ENCODE peak calls at places on chromosomes 16 and 17, in five cellular contexts. One of them, this sample, is unnamed.

GRCh38 chr17:83058478-83059167 is 20.8 kb upstream of the METRNL start:
- DNase-seq in breast epithelium: no peak
- DNase-seq in CD8-positive, alpha-beta T cell: peak; percentile 0
- DNase-seq in cardiac muscle cell: no peak
- DNase-seq in transverse colon: no peak
- DNase-seq in this sample: no peak

GRCh38 chr17:75334723-75335122 is 45.5 kb upstream of the SLC25A19 start:
- DNase-seq in transverse colon: no peak
- DNase-seq in CD8-positive, alpha-beta T cell: no peak
- DNase-seq in cardiac muscle cell: no peak
- DNase-seq in breast epithelium: no peak
- DNase-seq in this sample: no peak

GRCh38 chr17:7929158-7930029 is at the start of gene KCNAB3:
- DNase-seq in breast epithelium: peak; percentile 64
- DNase-seq in CD8-positive, alpha-beta T cell: peak; percentile 49
- DNase-seq in transverse colon: peak; percentile 42
- DNase-seq in cardiac muscle cell: peak; percentile 86
- DNase-seq in this sample: no peak

GRCh38 chr17:12622726-12623125 is 43.0 kb upstream of the MYOCD start:
- DNase-seq in breast epithelium: no peak
- DNase-seq in CD8-positive, alpha-beta T cell: no peak
- DNase-seq in cardiac muscle cell: no peak
- DNase-seq in transverse colon: no peak
- DNase-seq in this sample: no peak

GRCh38 chr17:15384142-15384803 is 42.9 kb upstream of the TEKT3 start:
- DNase-seq in cardiac muscle cell: no peak
- DNase-seq in transverse colon: peak; percentile 28
- DNase-seq in CD8-positive, alpha-beta T cell: no peak
- DNase-seq in breast epithelium: no peak
- DNase-seq in this sample: no peak

GRCh38 chr16:82658796-82659195 is 32.0 kb downstream of the CDH13 start:
- DNase-seq in cardiac muscle cell: no peak
- DNase-seq in CD8-positive, alpha-beta T cell: no peak
- DNase-seq in breast epithelium: no peak
- DNase-seq in transverse colon: no peak
- DNase-seq in this sample: no peak

GRCh38 chr17:8162997-8163977 is 539 bp upstream of the VAMP2 start:
- DNase-seq in transverse colon: peak; percentile 45
- DNase-seq in CD8-positive, alpha-beta T cell: peak; percentile 20
- DNase-seq in cardiac muscle cell: peak; percentile 32
- DNase-seq in breast epithelium: no peak
- DNase-seq in this sample: no peak

GRCh38 chr17:73316919-73317505 is 5.2 kb upstream of the CDC42EP4 start:
- DNase-seq in transverse colon: no peak
- DNase-seq in CD8-positive, alpha-beta T cell: no peak
- DNase-seq in breast epithelium: no peak
- DNase-seq in cardiac muscle cell: no peak
- DNase-seq in this sample: no peak

GRCh38 chr17:78305801-78306200 is 54.1 kb downstream of the SOCS3 start:
- DNase-seq in transverse colon: no peak
- DNase-seq in cardiac muscle cell: no peak
- DNase-seq in CD8-positive, alpha-beta T cell: no peak
- DNase-seq in breast epithelium: no peak
- DNase-seq in this sample: no peak

GRCh38 chr16:58843675-58844074 is 109.6 kb upstream of the GOT2 start:
- DNase-seq in cardiac muscle cell: peak; percentile 35
- DNase-seq in CD8-positive, alpha-beta T cell: no peak
- DNase-seq in breast epithelium: no peak
- DNase-seq in transverse colon: no peak
- DNase-seq in this sample: no peak

GRCh38 chr16:69823831-69824563 is 61.9 kb downstream of the WWP2 start:
- DNase-seq in CD8-positive, alpha-beta T cell: no peak
- DNase-seq in breast epithelium: no peak
- DNase-seq in transverse colon: peak; percentile 26
- DNase-seq in cardiac muscle cell: no peak
- DNase-seq in this sample: no peak

GRCh38 chr16:1530883-1531637 is 2.4 kb upstream of the TMEM204 start:
- DNase-seq in breast epithelium: peak; percentile 44
- DNase-seq in cardiac muscle cell: no peak
- DNase-seq in CD8-positive, alpha-beta T cell: no peak
- DNase-seq in transverse colon: peak; percentile 32
- DNase-seq in this sample: peak; percentile 93

GRCh38 chr16:89061590-89062380 is 31.9 kb upstream of the ACSF3 start:
- DNase-seq in transverse colon: no peak
- DNase-seq in CD8-positive, alpha-beta T cell: no peak
- DNase-seq in cardiac muscle cell: no peak
- DNase-seq in breast epithelium: no peak
- DNase-seq in this sample: no peak

GRCh38 chr16:81625544-81626152 is 153.4 kb upstream of the PLCG2 start:
- DNase-seq in cardiac muscle cell: no peak
- DNase-seq in breast epithelium: peak; percentile 69
- DNase-seq in transverse colon: peak; percentile 35
- DNase-seq in CD8-positive, alpha-beta T cell: no peak
- DNase-seq in this sample: no peak

GRCh38 chr17:15663691-15664090 is 20.4 kb downstream of the TRIM16 start:
- DNase-seq in breast epithelium: no peak
- DNase-seq in transverse colon: no peak
- DNase-seq in CD8-positive, alpha-beta T cell: no peak
- DNase-seq in cardiac muscle cell: no peak
- DNase-seq in this sample: no peak

GRCh38 chr17:57915532-57915931 is 39.7 kb downstream of the CUEDC1 start:
- DNase-seq in cardiac muscle cell: peak; percentile 38
- DNase-seq in breast epithelium: no peak
- DNase-seq in transverse colon: no peak
- DNase-seq in CD8-positive, alpha-beta T cell: no peak
- DNase-seq in this sample: no peak

GRCh38 chr16:28491080-28491969 is 549 bp downstream of the CLN3 start:
- DNase-seq in CD8-positive, alpha-beta T cell: no peak
- DNase-seq in cardiac muscle cell: peak; percentile 52
- DNase-seq in breast epithelium: peak; percentile 40
- DNase-seq in transverse colon: peak; percentile 53
- DNase-seq in this sample: no peak

GRCh38 chr17:27475070-27475673 is 18.9 kb downstream of the KSR1 start:
- DNase-seq in transverse colon: no peak
- DNase-seq in breast epithelium: no peak
- DNase-seq in CD8-positive, alpha-beta T cell: no peak
- DNase-seq in cardiac muscle cell: no peak
- DNase-seq in this sample: no peak
- H3K4me3 ChIP-seq in transverse colon: no peak overlapping the region
- H3K4me3 ChIP-seq in breast epithelium: no peak overlapping the region
- H3K4me3 ChIP-seq in CD8-positive, alpha-beta T cell: no peak overlapping the region
- H3K4me3 ChIP-seq in cardiac muscle cell: no peak overlapping the region
- H3K4me3 ChIP-seq in this sample: no peak overlapping the region

GRCh38 chr16:17983114-17983513 is 353.4 kb downstream of the NPIPA8 start:
- DNase-seq in transverse colon: no peak
- DNase-seq in CD8-positive, alpha-beta T cell: no peak
- DNase-seq in cardiac muscle cell: no peak
- DNase-seq in breast epithelium: no peak
- DNase-seq in this sample: no peak
- TF ChIP-seq CTCF in transverse colon: no peak
- TF ChIP-seq CTCF in CD8-positive, alpha-beta T cell: no peak
- TF ChIP-seq CTCF in cardiac muscle cell: no peak
- TF ChIP-seq CTCF in breast epithelium: no peak
- TF ChIP-seq CTCF in this sample: no peak

DNA sequence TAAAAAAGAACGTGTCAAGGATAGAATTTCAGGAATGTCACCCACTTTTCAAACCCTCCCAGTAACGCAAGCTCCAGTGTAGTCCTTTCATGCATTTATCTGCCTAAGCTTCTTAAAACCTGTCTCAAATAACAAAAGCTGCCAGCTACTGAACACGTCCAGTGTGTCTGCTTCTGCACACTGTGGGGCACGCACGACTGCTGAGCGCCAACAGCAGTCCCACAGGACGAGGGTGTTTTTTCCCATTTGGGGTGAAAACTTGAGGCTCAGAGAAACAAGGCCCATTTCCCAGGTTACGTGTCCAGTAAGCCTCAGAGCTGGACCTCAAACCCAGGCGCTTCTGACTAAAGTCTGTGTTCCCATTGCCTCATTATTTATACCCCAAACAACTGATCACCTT is 17.2 kb downstream of the NTAN1 start:
- DNase-seq in cardiac muscle cell: no peak
- DNase-seq in CD8-positive, alpha-beta T cell: no peak
- DNase-seq in breast epithelium: no peak
- DNase-seq in transverse colon: no peak
- DNase-seq in this sample: no peak
- H3K36me3 ChIP-seq in cardiac muscle cell: peaks cover 62% of the 10 kb centered on the region
- H3K36me3 ChIP-seq in CD8-positive, alpha-beta T cell: peaks cover 60% of the 10 kb centered on the region
- H3K36me3 ChIP-seq in breast epithelium: peaks cover 19% of the 10 kb centered on the region
- H3K36me3 ChIP-seq in transverse colon: no peaks in the 10 kb centered on the region
- H3K36me3 ChIP-seq in this sample: peaks cover 37% of the 10 kb centered on the region

GRCh38 chr16:8474576-8474975 is 115.7 kb downstream of the TMEM114 start:
- DNase-seq in breast epithelium: no peak
- DNase-seq in CD8-positive, alpha-beta T cell: no peak
- DNase-seq in transverse colon: no peak
- DNase-seq in cardiac muscle cell: no peak
- DNase-seq in this sample: no peak
- H3K4me3 ChIP-seq in breast epithelium: no peak overlapping the region
- H3K4me3 ChIP-seq in CD8-positive, alpha-beta T cell: no peak overlapping the region
- H3K4me3 ChIP-seq in transverse colon: no peak overlapping the region
- H3K4me3 ChIP-seq in cardiac muscle cell: no peak overlapping the region
- H3K4me3 ChIP-seq in this sample: no peak overlapping the region

This sample was measured in BJ.